ENCODE peak calls at places on chromosomes 1 and 21, in six cellular contexts. F, V, L, G, N and T are unnamed samples.

GRCh38 chr1:192831706-192832355 is 23.0 kb downstream of the RGS2 start:
- DNase-seq in G (no peak), V (no peak), F (no peak), N (no peak), L (peak; percentile 22), T (no peak)

GRCh38 chr1:26703466-26703865 is 7.7 kb downstream of the ARID1A start:
- DNase-seq in L (no peak), N (no peak), V (no peak), G (no peak), F (peak; percentile 39), T (no peak)

GRCh38 chr21:17257784-17258183 is 255.1 kb upstream of the CXADR start:
- DNase-seq in F (no peak), L (peak; percentile 10), G (no peak), V (no peak), N (no peak), T (no peak)

GRCh38 chr1:111197598-111198289 is 2.7 kb downstream of the DENND2D start:
- DNase-seq in N (peak; percentile 84), L (peak; percentile 38), F (no peak), V (no peak), G (peak; percentile 78), T (peak; percentile 86)

GRCh38 chr1:33257759-33258712 is 1.7 kb downstream of the ZNF362 start:
- DNase-seq in N (no peak), L (no peak), F (no peak), G (no peak), V (peak; percentile 46), T (no peak)

GRCh38 chr1:42937836-42938595 is 20.7 kb downstream of the SLC2A1 start:
- DNase-seq in F (no peak), L (peak; percentile 78), G (no peak), V (no peak), N (no peak), T (no peak)

GRCh38 chr1:74344396-74344795 is 109.2 kb downstream of the TNNI3K start:
- DNase-seq in F (no peak), L (no peak), G (no peak), N (no peak), V (no peak), T (no peak)

GRCh38 chr1:21294266-21295058 is 4.2 kb upstream of the ECE1 start:
- DNase-seq in G (peak; percentile 90), L (peak; percentile 19), V (peak; percentile 71), N (peak; percentile 94), F (no peak), T (no peak)

GRCh38 chr1:29474845-29475244 is 238.5 kb downstream of the PTPRU start:
- DNase-seq in N (no peak), V (no peak), G (no peak), F (no peak), L (no peak), T (no peak)

GRCh38 chr1:219432191-219432606 is 180.7 kb downstream of the ZC3H11B start:
- DNase-seq in N (no peak), F (no peak), L (peak; percentile 85), G (no peak), V (no peak), T (no peak)

GRCh38 chr1:91165033-91165654 is 143.3 kb upstream of the ZNF644 start:
- DNase-seq in N (peak; percentile 42), V (peak; percentile 75), L (peak; percentile 75), G (peak; percentile 36), F (peak; percentile 52), T (peak; percentile 90)

GRCh38 chr1:51044834-51045233 is 57.2 kb upstream of the C1orf185 start:
- DNase-seq in F (peak; percentile 19), L (peak; percentile 50), G (no peak), N (peak; percentile 7), V (no peak), T (no peak)

DNA sequence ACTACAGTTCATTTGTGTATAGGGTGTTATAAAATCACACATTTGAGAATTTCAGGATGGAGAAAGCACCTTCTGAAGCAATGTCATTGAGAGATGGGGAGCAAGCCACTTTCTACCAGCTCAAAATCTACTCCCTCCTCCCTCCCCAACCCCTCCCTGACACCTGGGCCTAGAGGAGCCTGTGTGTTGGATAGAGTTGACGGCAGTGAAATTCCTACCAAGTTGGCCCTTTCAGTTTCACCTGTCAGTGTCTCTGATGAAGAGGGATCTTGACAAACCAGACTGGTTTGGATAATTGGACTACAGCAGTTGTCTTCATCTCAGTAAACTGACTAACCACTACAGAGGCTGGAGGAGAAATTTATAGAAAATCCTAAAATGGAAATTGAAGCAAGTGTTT is 125.0 kb upstream of the HOOK1 start:
- DNase-seq in F (no peak), V (no peak), G (no peak), N (no peak), L (no peak), T (no peak)
- H3K27ac ChIP-seq in F (no peak overlapping the region), V (no peak overlapping the region), G (no peak overlapping the region), N (no peak overlapping the region), L (no peak overlapping the region), T (no peak overlapping the region)

GRCh38 chr1:203650012-203650836 is 23.6 kb downstream of the ATP2B4 start:
- DNase-seq in G (peak; percentile 41), F (peak; percentile 85), N (peak; percentile 36), L (peak; percentile 46), V (peak; percentile 80), T (peak; percentile 95)
- H3K27ac ChIP-seq in G (peak overlapping the region; percentile 57), F (no peak overlapping the region), N (peak overlapping the region; percentile 70), L (peak overlapping the region; percentile 14), V (peak overlapping the region; percentile 76), T (peak overlapping the region; percentile 24)

DNA sequence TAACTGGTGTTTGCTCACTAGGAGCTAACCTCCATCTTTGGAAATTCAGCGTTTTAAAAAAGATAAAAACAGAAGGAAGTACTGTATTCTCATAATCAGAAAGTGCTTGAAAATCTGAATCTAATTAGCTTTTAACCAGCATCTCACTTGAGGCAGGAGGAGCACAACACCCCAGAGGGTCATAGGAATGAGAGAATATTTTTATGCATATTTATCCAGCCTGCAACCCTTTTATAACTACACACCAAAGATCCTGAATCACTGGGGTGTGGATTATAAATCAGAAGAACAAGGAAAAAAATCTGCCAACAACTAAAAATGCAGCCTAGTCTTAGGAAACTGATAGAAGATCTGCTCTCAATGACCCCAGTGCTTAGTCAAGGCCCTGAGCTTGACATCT is 68.0 kb upstream of the PTCH2 start:
- DNase-seq in L (no peak), G (no peak), F (no peak), V (no peak), N (no peak), T (no peak)
- H3K27ac ChIP-seq in L (no peak overlapping the region), G (no peak overlapping the region), F (no peak overlapping the region), V (no peak overlapping the region), N (no peak overlapping the region), T (no peak overlapping the region)

GRCh38 chr1:84691139-84691783 is 1.0 kb upstream of the SSX2IP start:
- DNase-seq in N (no peak), L (peak; percentile 25), V (no peak), F (peak; percentile 5), G (no peak), T (peak; percentile 25)

GRCh38 chr1:84693009-84693408 is 2.7 kb upstream of the SSX2IP start:
- DNase-seq in N (peak; percentile 62), G (peak; percentile 50), V (no peak), F (no peak), L (no peak), T (no peak)

GRCh38 chr1:84690397-84691138 is at the start of gene SSX2IP:
- DNase-seq in V (peak; percentile 99), G (peak; percentile 99), F (peak; percentile 95), N (peak; percentile 98), L (peak; percentile 99), T (peak; percentile 98)

GRCh38 chr1:84693774-84694173 is 3.5 kb upstream of the SSX2IP start:
- DNase-seq in L (no peak), G (no peak), F (no peak), V (no peak), N (no peak), T (no peak)

DNA sequence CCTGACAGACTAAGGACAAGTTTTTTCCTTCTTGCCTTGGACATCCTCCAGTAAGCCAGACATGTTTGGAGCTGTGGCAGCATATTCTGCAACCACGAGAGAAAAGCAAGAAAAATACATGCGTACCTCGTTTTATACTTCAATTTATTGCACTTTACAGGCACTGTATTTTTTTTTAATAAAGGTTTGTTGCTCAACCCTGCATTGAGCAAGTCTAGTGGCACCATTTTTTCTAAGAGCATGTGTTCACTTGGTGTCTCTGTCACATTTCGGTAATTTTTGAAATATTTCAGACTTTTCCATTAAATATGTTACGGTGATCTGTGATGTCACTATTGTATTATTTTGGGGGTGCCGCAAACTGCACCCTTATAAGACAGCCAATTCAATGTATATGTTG is 2.1 kb upstream of the SSX2IP start:
- DNase-seq in V (no peak), F (no peak), L (no peak), G (no peak), N (no peak), T (no peak)
- H3K27ac ChIP-seq in V (no peak overlapping the region), F (no peak overlapping the region), L (no peak overlapping the region), G (peak overlapping the region; percentile 58), N (peak overlapping the region; percentile 77), T (no peak overlapping the region)

DNA sequence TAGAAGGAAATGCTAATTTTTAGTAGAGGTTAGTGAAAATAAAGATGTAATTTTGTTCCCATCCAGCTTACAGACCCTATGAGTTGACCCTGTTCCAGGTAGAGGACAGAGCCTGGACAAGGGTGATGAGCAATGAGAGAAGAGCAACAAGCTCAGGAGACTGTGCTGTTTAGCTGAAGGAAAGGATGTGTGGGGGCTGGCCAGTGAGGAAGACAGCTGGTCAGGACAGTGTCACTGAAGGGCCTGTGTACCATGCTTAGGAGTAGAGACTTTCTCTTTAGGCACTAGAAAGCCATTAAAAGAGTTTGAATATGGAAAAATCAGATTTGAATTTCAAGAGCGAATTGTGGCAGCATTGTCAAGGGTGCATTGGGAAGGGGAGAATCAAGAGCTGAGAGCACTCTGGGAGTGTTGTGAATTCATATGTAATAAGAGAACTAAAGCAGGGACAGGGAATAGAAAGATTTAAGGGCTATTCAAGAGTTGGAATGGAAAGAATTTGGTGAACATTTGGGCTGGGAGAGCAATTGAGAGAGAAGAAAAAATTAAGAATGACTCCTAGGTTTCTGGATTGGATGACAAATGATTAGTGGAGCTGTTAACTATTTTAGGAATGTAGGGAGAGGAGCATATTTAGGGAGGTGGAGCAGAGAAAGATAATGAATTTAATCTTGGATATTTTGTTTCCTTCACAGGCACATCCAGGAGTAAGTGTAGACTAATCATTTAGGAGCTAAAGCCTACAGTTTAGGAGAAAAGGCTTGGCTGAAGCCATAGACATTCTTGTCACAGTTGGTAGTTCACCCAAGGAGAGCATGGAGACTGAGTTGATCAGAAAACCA is 23.3 kb upstream of the TOR3A start:
- DNase-seq in G (no peak), V (no peak), F (no peak), L (peak; percentile 42), N (no peak), T (peak; percentile 64)
- H3K27ac ChIP-seq in G (no peak overlapping the region), V (no peak overlapping the region), F (no peak overlapping the region), L (no peak overlapping the region), N (no peak overlapping the region), T (no peak overlapping the region)

DNA sequence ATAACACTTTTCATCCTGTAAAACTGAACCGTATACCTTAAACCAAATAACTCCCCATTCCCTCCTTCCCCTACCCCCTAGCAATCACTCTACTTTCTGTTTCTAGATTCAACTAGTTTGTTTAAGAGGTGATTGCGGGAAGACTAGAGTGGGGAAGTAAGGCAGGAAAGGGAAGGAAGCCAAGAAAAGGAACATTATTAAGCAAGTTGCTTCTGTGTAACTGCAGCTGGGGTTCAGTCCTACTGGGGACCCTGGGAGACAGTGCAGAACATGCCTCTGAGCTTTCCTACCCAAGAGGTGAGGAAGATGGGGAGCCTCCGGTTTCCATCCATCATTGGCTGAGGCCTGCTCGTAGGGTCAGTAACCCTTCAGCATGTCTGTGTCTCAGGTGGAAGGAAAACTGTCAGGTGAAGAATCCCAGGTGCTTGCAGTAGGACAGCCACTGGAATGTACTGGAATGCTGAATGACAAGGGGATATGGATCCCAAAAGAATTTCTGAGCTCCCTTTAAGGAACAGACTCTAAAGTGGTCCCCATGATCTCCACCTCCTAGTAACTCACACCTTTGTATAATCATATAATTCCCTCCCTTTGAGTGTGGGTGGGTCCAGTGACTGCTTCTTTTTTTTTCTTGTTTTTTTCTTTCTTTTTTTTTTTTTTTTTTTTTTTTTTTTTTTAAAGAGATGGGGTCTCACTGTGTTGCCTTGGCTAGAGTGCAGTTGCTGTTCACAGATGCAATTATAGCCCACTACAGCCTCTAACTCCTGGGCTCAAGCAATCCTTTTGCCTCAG is 28.7 kb upstream of the H3-3A start:
- DNase-seq in L (no peak), V (no peak), F (no peak), G (no peak), N (no peak), T (no peak)
- H3K27ac ChIP-seq in L (peak overlapping the region; percentile 30), V (peak overlapping the region; percentile 61), F (no peak overlapping the region), G (no peak overlapping the region), N (no peak overlapping the region), T (no peak overlapping the region)